ENCODE peak calls at places on chromosomes 4 and X, in five cellular contexts. O, L, C, K and J are unnamed samples.

GRCh38 chr4:16205298-16206164 is 20.7 kb downstream of the TAPT1 start:
- DNase-seq in O (no peak), K (no peak), L (no peak), C (no peak), J (peak; percentile 35)

GRCh38 chrX:151902813-151903591 is 9.7 kb upstream of the MAGEA4 start:
- DNase-seq in O (no peak), K (peak; percentile 71), L (no peak), C (peak; percentile 33), J (peak; percentile 81)

GRCh38 chrX:23380581-23380980 is 45.9 kb downstream of the PTCHD1 start:
- DNase-seq in K (no peak), O (no peak), C (no peak), L (no peak), J (no peak)

GRCh38 chr4:99846891-99847290 is 30.3 kb downstream of the DAPP1 start:
- DNase-seq in L (no peak), O (no peak), K (no peak), C (no peak), J (no peak)

GRCh38 chr4:168551211-168551610 is 54.4 kb downstream of the PALLD start:
- DNase-seq in L (no peak), C (no peak), O (no peak), K (peak; percentile 80), J (peak; percentile 70)

GRCh38 chr4:100106982-100107381 is 83.3 kb downstream of the DDIT4L start:
- DNase-seq in C (no peak), O (peak; percentile 71), L (no peak), K (no peak), J (no peak)

GRCh38 chr4:138507527-138507926 is 265.4 kb upstream of the SLC7A11 start:
- DNase-seq in K (no peak), C (no peak), O (no peak), L (no peak), J (no peak)

GRCh38 chr4:146135941-146136340 is 39.6 kb upstream of the LSM6 start:
- DNase-seq in O (no peak), K (no peak), C (no peak), L (no peak), J (no peak)

GRCh38 chr4:124144302-124144701 is 568.2 kb downstream of the ANKRD50 start:
- DNase-seq in O (no peak), K (peak; percentile 17), L (no peak), C (no peak), J (no peak)

GRCh38 chr4:25180524-25181131 is 20.4 kb upstream of the SEPSECS start:
- DNase-seq in C (peak; percentile 24), L (no peak), O (peak; percentile 46), K (peak; percentile 32), J (peak; percentile 51)

GRCh38 chrX:83630662-83631061 is 122.6 kb downstream of the POU3F4 start:
- DNase-seq in C (no peak), K (no peak), L (no peak), O (no peak), J (no peak)

GRCh38 chr4:183863155-183863825 is 41.8 kb upstream of the STOX2 start:
- DNase-seq in C (no peak), L (no peak), O (no peak), K (no peak), J (no peak)

GRCh38 chr4:135552131-135552530 is 1350.5 kb upstream of the PABPC4L start:
- DNase-seq in L (no peak), K (no peak), O (no peak), C (no peak), J (peak; percentile 2)

GRCh38 chrX:47587091-47587891 is 5.1 kb downstream of the TIMP1 start:
- DNase-seq in C (peak; percentile 4), L (no peak), K (peak; percentile 14), O (no peak), J (peak; percentile 48)

GRCh38 chr4:113069212-113069892 is 19.9 kb downstream of the ANK2 start:
- DNase-seq in K (peak; percentile 26), L (no peak), O (no peak), C (no peak), J (peak; percentile 33)

GRCh38 chr4:76993787-76994641 is 44.5 kb downstream of the SEPTIN11 start:
- DNase-seq in O (no peak), C (no peak), L (no peak), K (no peak), J (no peak)

GRCh38 chrX:30735839-30736238 is 82.6 kb downstream of the GK start:
- DNase-seq in L (peak; percentile 52), C (peak; percentile 68), K (peak; percentile 47), O (peak; percentile 70), J (peak; percentile 50)

GRCh38 chr4:53015681-53016080 is 153.6 kb downstream of the RASL11B start:
- DNase-seq in C (peak; percentile 29), O (no peak), L (no peak), K (no peak), J (peak; percentile 33)

GRCh38 chrX:22389544-22390243 is 117.0 kb downstream of the CBLL2 start:
- DNase-seq in L (no peak), C (no peak), K (peak; percentile 85), O (no peak), J (peak; percentile 72)

GRCh38 chr4:8730159-8730558 is 137.6 kb downstream of the CPZ start:
- DNase-seq in O (no peak), C (no peak), L (peak; percentile 27), K (no peak), J (no peak)

GRCh38 chr4:27205994-27206393 is 345.4 kb downstream of the STIM2 start:
- DNase-seq in O (no peak), L (no peak), C (no peak), K (no peak), J (no peak)

GRCh38 chr4:7073526-7074390 is 5.9 kb upstream of the GRPEL1 start:
- DNase-seq in O (peak; percentile 46), C (peak; percentile 47), K (peak; percentile 37), L (no peak), J (peak; percentile 60)

GRCh38 chr4:10013722-10014121 is 7.6 kb downstream of the SLC2A9 start:
- DNase-seq in L (peak; percentile 62), K (peak; percentile 43), C (peak; percentile 78), O (peak; percentile 60), J (peak; percentile 57)

GRCh38 chr4:169795585-169795984 is 37.8 kb upstream of the HPF1 start:
- DNase-seq in K (peak; percentile 59), C (no peak), O (no peak), L (no peak), J (peak; percentile 66)

GRCh38 chr4:86544313-86544966 is 49.7 kb upstream of the PTPN13 start:
- DNase-seq in K (no peak), C (no peak), L (no peak), O (no peak), J (no peak)

GRCh38 chr4:85747871-85748491 is 273.0 kb downstream of the ARHGAP24 start:
- DNase-seq in K (peak; percentile 51), L (no peak), C (peak; percentile 43), O (peak; percentile 59), J (peak; percentile 80)

GRCh38 chr4:972651-973424 is 531 bp downstream of the DGKQ start:
- DNase-seq in L (peak; percentile 72), K (peak; percentile 39), O (no peak), C (peak; percentile 55), J (no peak)

GRCh38 chr4:99457270-99457669 is 22.1 kb upstream of the ADH7 start:
- DNase-seq in K (no peak), C (no peak), O (no peak), L (no peak), J (peak; percentile 64)

GRCh38 chr4:25970691-25971427 is 56.8 kb downstream of the SMIM20 start:
- DNase-seq in C (peak; percentile 43), K (no peak), O (no peak), L (no peak), J (no peak)

GRCh38 chrX:64187762-64188150 is 17.8 kb downstream of the AMER1 start:
- DNase-seq in O (no peak), C (no peak), L (no peak), K (no peak), J (no peak)

GRCh38 chr4:125191252-125191651 is 123.5 kb upstream of the FAT4 start:
- DNase-seq in C (no peak), L (no peak), K (peak; percentile 60), O (no peak), J (peak; percentile 85)
- H3K4me3 ChIP-seq in C (no peak overlapping the region), L (no peak overlapping the region), K (no peak overlapping the region), O (no peak overlapping the region), J (no peak overlapping the region)

DNA sequence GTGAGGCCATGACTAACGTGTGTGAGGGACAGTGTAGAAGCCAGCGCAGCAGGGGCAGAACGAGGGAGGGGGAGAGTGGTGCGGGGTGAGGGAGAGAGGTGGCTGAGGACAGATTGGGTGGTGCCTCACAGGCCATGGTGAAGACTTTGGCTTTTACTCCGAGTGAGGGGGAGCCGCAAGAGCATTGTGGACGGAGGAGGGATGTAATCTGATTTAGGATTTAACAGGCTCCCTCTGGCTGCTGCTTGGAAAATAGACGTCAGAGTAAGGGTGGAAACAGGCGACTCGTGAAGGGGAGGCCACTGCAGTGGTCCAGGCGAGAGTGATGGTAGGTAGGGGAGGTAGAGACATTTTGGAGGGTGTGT is 13.0 kb downstream of the PPP1R3F start:
- DNase-seq in O (no peak), L (no peak), C (no peak), K (no peak), J (peak; percentile 13)
- TF ChIP-seq CTCF in O (no peak), L (no peak), C (no peak), K (peak; percentile 39), J (no peak)

GRCh38 chr4:186069734-186070133 is 778 bp downstream of the TLR3 start:
- DNase-seq in L (no peak), C (peak; percentile 26), K (no peak), O (no peak), J (no peak)

GRCh38 chr4:186067757-186068385 is 1.1 kb upstream of the TLR3 start:
- DNase-seq in K (peak; percentile 32), O (peak; percentile 50), L (peak; percentile 71), C (peak; percentile 66), J (peak; percentile 61)

GRCh38 chr4:186072516-186072915 is 3.6 kb downstream of the TLR3 start:
- DNase-seq in L (no peak), O (no peak), K (no peak), C (no peak), J (no peak)

GRCh38 chr4:186074189-186074588 is 5.2 kb downstream of the TLR3 start:
- DNase-seq in C (no peak), K (no peak), L (peak; percentile 83), O (no peak), J (no peak)

DNA sequence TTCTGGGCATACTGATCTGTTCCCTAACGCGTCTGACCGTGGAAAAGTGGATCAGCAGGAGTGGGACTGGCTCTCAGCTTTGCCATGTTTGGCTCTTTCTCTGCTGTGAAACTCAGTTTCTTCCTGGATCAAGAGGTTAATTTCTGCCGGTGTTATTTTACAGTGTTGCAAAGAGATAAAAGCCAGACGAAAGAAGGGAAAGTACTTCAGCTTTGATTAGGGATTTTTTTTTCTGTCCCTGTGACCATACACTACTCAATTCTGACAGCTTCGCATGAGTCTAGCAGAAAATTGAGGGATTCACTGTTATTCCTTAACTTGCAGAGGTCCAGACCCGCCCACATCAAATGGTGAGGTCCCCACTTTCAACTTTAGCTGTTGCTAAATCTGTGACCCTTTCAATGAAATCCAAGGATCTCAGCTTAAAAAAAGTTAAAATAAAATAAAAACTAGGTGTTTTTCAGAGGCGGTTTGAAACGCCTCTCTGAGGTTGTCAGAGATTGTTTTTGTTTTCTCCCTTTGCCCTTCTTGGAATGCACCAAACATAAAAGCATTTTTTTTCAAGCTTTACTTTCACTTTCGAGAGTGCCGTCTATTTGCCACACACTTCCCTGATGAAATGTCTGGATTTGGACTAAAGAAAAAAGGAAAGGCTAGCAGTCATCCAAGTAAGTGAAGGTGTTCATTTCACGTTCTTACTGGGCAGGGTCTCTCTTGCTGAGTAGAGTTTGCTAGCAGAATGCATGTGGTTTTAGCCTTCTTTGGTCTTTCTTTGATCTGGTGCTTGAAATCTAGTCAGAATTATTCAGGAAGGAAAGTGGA is at the start of gene TLR3:
- DNase-seq in O (no peak), K (peak; percentile 42), C (peak; percentile 29), L (no peak), J (peak; percentile 38)
- H3K4me3 ChIP-seq in O (peak within 1 kb of the TSS; percentile 37), K (peak within 1 kb of the TSS; percentile 51), C (peak within 1 kb of the TSS; percentile 36), L (peak within 1 kb of the TSS; percentile 65), J (peak within 1 kb of the TSS; percentile 42)

GRCh38 chr4:38902695-38903094 is 35.1 kb downstream of the FAM114A1 start:
- DNase-seq in K (peak; percentile 17), L (no peak), C (no peak), O (no peak), J (peak; percentile 43)
- TF ChIP-seq CTCF in K (peak; percentile 30), L (peak; percentile 34), C (peak; percentile 23), O (no peak), J (peak; percentile 18)